ENCODE peak calls at places on chromosomes 3 and 15, in four cellular contexts. I, P, K and N are unnamed samples.

GRCh38 chr15:72934921-72935320 is 117.3 kb upstream of the NEO1 start:
- DNase-seq in P (no peak), K (no peak), I (no peak), N (no peak)

GRCh38 chr15:73295630-73296286 is 73.0 kb downstream of the HCN4 start:
- DNase-seq in K (no peak), P (no peak), I (no peak), N (no peak)

GRCh38 chr3:124883766-124884473 is 3.2 kb downstream of the ITGB5 start:
- DNase-seq in P (no peak), K (no peak), I (no peak), N (no peak)

GRCh38 chr3:172285844-172286243 is 162.4 kb downstream of the GHSR start:
- DNase-seq in I (no peak), K (no peak), P (no peak), N (no peak)

GRCh38 chr3:135915206-135915605 is 50.3 kb upstream of the PPP2R3A start:
- DNase-seq in I (no peak), K (no peak), P (no peak), N (no peak)

GRCh38 chr3:73024836-73025235 is 28.2 kb downstream of the PPP4R2 start:
- DNase-seq in K (no peak), I (peak), P (no peak), N (no peak)

GRCh38 chr3:71616571-71617021 is 33.1 kb upstream of the FOXP1 start:
- DNase-seq in P (no peak), K (no peak), I (no peak), N (no peak)

GRCh38 chr15:98779463-98780071 is 131.2 kb downstream of the IGF1R start:
- DNase-seq in K (peak), I (peak), P (peak), N (peak)

GRCh38 chr15:91871138-91871537 is 17.6 kb downstream of the SLCO3A1 start:
- DNase-seq in P (no peak), K (no peak), I (no peak), N (no peak)

GRCh38 chr3:97958396-97958795 is 13.8 kb downstream of the RIOX2 start:
- DNase-seq in I (no peak), K (no peak), P (no peak), N (no peak)

GRCh38 chr15:40875996-40876740 is 2.1 kb upstream of the RHOV start:
- DNase-seq in P (no peak), K (no peak), I (no peak), N (no peak)

GRCh38 chr15:38610748-38611147 is 46.1 kb upstream of the RASGRP1 start:
- DNase-seq in K (no peak), P (no peak), I (no peak), N (no peak)

GRCh38 chr15:44215594-44215993 is 20.5 kb upstream of the FRMD5 start:
- DNase-seq in P (peak), I (no peak), K (peak), N (no peak)

GRCh38 chr15:75170711-75171341 is 30.9 kb upstream of the C15orf39 start:
- DNase-seq in K (no peak), I (no peak), P (no peak), N (no peak)

GRCh38 chr3:192850501-192850981 is 67.1 kb downstream of the MB21D2 start:
- DNase-seq in I (no peak), K (peak), P (peak), N (no peak)

GRCh38 chr3:194910414-194910979 is 224.8 kb downstream of the FAM43A start:
- DNase-seq in I (no peak), K (no peak), P (no peak), N (no peak)

GRCh38 chr3:72473156-72473555 is 375.1 kb downstream of the SHQ1 start:
- DNase-seq in K (no peak), I (no peak), P (no peak), N (no peak)

GRCh38 chr3:71063768-71064287 is 519.7 kb downstream of the FOXP1 start:
- DNase-seq in P (no peak), K (peak), I (peak), N (peak)

GRCh38 chr3:197407053-197407452 is 108.6 kb upstream of the DLG1 start:
- DNase-seq in I (no peak), K (no peak), P (no peak), N (no peak)

GRCh38 chr3:59774613-59775012 is 724.8 kb upstream of the CFAP20DC start:
- DNase-seq in P (no peak), I (no peak), K (no peak), N (no peak)

GRCh38 chr3:196624008-196624790 is 15.3 kb upstream of the NRROS start:
- DNase-seq in K (no peak), P (no peak), I (no peak), N (no peak)

GRCh38 chr3:12352253-12352652 is 63.4 kb downstream of the PPARG start:
- DNase-seq in P (no peak), I (no peak), K (no peak), N (no peak)

GRCh38 chr3:12353796-12354505 is 65.1 kb downstream of the PPARG start:
- DNase-seq in K (no peak), I (no peak), P (peak), N (no peak)

GRCh38 chr3:12347301-12347700 is 58.4 kb downstream of the PPARG start:
- DNase-seq in P (no peak), I (no peak), K (no peak), N (no peak)

GRCh38 chr3:12350151-12350813 is 61.4 kb downstream of the PPARG start:
- DNase-seq in K (no peak), I (no peak), P (no peak), N (no peak)

DNA sequence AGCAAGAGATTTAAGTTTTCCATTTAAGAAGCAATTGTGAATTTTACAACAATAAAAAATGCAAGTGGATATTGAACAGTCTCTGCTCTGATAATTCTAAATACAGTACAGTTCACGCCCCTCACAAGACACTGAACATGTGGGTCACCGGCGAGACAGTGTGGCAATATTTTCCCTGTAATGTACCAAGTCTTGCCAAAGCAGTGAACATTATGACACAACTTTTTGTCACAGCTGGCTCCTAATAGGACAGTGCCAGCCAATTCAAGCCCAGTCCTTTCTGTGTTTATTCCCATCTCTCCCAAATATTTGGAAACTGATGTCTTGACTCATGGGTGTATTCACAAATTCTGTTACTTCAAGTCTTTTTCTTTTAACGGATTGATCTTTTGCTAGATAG is 62.3 kb downstream of the PPARG start:
- DNase-seq in I (no peak), P (no peak), K (no peak), N (no peak)
- TF ChIP-seq NR3C1 in I (no peak), P (no peak), K (no peak), N (no peak)

GRCh38 chr3:17422636-17423035 is 319.8 kb downstream of the TBC1D5 start:
- DNase-seq in K (no peak), I (no peak), P (no peak), N (no peak)

GRCh38 chr3:17420668-17421067 is 321.8 kb downstream of the TBC1D5 start:
- DNase-seq in I (no peak), K (peak), P (peak), N (no peak)

GRCh38 chr3:17424137-17424536 is 318.3 kb downstream of the TBC1D5 start:
- DNase-seq in I (no peak), K (no peak), P (no peak), N (no peak)
- TF ChIP-seq NR3C1 in I (no peak), K (no peak), P (no peak), N (no peak)

GRCh38 chr3:160637081-160637480 is 39.9 kb upstream of the ARL14 start:
- DNase-seq in I (no peak), K (no peak), P (no peak), N (no peak)
- TF ChIP-seq NR3C1 in I (no peak), K (no peak), P (no peak), N (no peak)

GRCh38 chr15:95162521-95162920 is 931.2 kb downstream of the MCTP2 start:
- DNase-seq in K (no peak), I (no peak), P (no peak), N (no peak)

GRCh38 chr15:95162069-95162468 is 930.7 kb downstream of the MCTP2 start:
- DNase-seq in I (no peak), P (no peak), K (no peak), N (no peak)

GRCh38 chr15:95160316-95160715 is 929.0 kb downstream of the MCTP2 start:
- DNase-seq in K (no peak), I (no peak), P (no peak), N (no peak)

DNA sequence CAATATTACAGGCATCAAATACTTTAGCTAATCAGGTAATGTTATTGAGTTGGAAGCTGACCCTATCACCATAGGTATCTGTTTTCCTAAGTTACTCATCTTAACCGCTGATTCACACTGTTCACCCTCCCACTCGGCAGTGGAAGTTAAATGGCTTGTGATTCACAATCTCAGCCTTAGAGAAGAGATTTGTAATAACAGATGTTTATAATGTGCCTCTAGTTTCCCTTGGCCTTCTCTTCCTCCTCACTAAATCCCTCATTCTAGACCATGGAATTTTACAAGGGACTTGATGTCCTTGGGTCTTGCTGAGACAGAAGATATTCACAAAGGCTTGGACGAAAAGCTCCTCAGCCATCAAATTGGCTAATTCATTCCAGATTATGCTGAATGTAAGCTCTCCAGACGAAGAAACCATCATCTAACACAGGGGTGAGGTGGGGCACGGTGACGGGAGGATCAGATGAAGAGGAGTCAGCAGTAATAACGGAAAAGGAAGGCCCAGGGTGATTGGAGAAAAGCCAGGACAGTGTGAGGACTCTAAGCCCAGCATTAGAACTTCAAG is 931.7 kb downstream of the MCTP2 start:
- DNase-seq in K (no peak), P (no peak), I (no peak), N (no peak)
- TF ChIP-seq NR3C1 in K (no peak), P (no peak), I (no peak), N (no peak)

GRCh38 chr3:126493051-126493450 is 17.4 kb upstream of the ZXDC start:
- DNase-seq in P (no peak), I (no peak), K (no peak), N (no peak)

GRCh38 chr3:126495786-126496185 is 20.1 kb upstream of the ZXDC start:
- DNase-seq in P (no peak), K (no peak), I (no peak), N (no peak)

GRCh38 chr3:126494831-126495230 is 19.1 kb upstream of the ZXDC start:
- DNase-seq in K (no peak), I (no peak), P (no peak), N (no peak)

GRCh38 chr3:126494204-126494603 is 18.5 kb upstream of the ZXDC start:
- DNase-seq in I (no peak), K (no peak), P (no peak), N (no peak)

GRCh38 chr3:126493731-126494130 is 18.0 kb upstream of the ZXDC start:
- DNase-seq in P (no peak), I (no peak), K (no peak), N (no peak)
- TF ChIP-seq NR3C1 in P (no peak), I (no peak), K (no peak), N (no peak)

GRCh38 chr15:80461370-80462060 is 57.3 kb downstream of the ARNT2 start:
- DNase-seq in P (no peak), I (no peak), K (no peak), N (no peak)
- TF ChIP-seq NR3C1 in P (no peak), I (no peak), K (no peak), N (no peak)